ENCODE peak calls at places on chromosomes 16 and 17, in six cellular contexts. One of them, this sample, is unnamed.
A peak's percentile ranks its signal among the peaks of the same experiment; 100 is the strongest.

GRCh38 chr17:40087049-40087794 is 13.2 kb downstream of the NR1D1 start:
- DNase-seq in hypothalamus: no peak
- DNase-seq in neural progenitor cell: no peak
- DNase-seq in uterus: no peak
- DNase-seq in T-helper 1 cell: no peak
- DNase-seq in epithelial cell of esophagus: no peak
- DNase-seq in this sample: no peak

GRCh38 chr16:82598766-82599165 is 28.0 kb upstream of the CDH13 start:
- DNase-seq in hypothalamus: no peak
- DNase-seq in neural progenitor cell: peak; percentile 26
- DNase-seq in uterus: no peak
- DNase-seq in T-helper 1 cell: no peak
- DNase-seq in epithelial cell of esophagus: no peak
- DNase-seq in this sample: no peak

GRCh38 chr17:47653442-47653841 is 3.7 kb downstream of the KPNB1 start:
- DNase-seq in hypothalamus: no peak
- DNase-seq in neural progenitor cell: no peak
- DNase-seq in uterus: no peak
- DNase-seq in T-helper 1 cell: no peak
- DNase-seq in epithelial cell of esophagus: no peak
- DNase-seq in this sample: no peak

GRCh38 chr16:88773812-88774291 is 11.2 kb downstream of the PIEZO1 start:
- DNase-seq in hypothalamus: no peak
- DNase-seq in neural progenitor cell: peak; percentile 68
- DNase-seq in uterus: no peak
- DNase-seq in T-helper 1 cell: no peak
- DNase-seq in epithelial cell of esophagus: no peak
- DNase-seq in this sample: no peak

GRCh38 chr17:62619413-62620155 is 7.9 kb upstream of the MRC2 start:
- DNase-seq in hypothalamus: no peak
- DNase-seq in neural progenitor cell: no peak
- DNase-seq in uterus: no peak
- DNase-seq in T-helper 1 cell: no peak
- DNase-seq in epithelial cell of esophagus: no peak
- DNase-seq in this sample: no peak

GRCh38 chr16:2848933-2849332 is 9.0 kb downstream of the PRSS22 start:
- DNase-seq in hypothalamus: no peak
- DNase-seq in neural progenitor cell: no peak
- DNase-seq in uterus: no peak
- DNase-seq in T-helper 1 cell: no peak
- DNase-seq in epithelial cell of esophagus: no peak
- DNase-seq in this sample: no peak

GRCh38 chr17:71724339-71724738 is 396.5 kb upstream of the SOX9 start:
- DNase-seq in hypothalamus: no peak
- DNase-seq in neural progenitor cell: no peak
- DNase-seq in uterus: no peak
- DNase-seq in T-helper 1 cell: no peak
- DNase-seq in epithelial cell of esophagus: peak; percentile 56
- DNase-seq in this sample: no peak

GRCh38 chr17:4542726-4543191 is 12.4 kb downstream of the MYBBP1A start:
- DNase-seq in hypothalamus: no peak
- DNase-seq in neural progenitor cell: no peak
- DNase-seq in uterus: no peak
- DNase-seq in T-helper 1 cell: no peak
- DNase-seq in epithelial cell of esophagus: no peak
- DNase-seq in this sample: no peak

GRCh38 chr17:76547183-76547641 is 7.4 kb downstream of the PRCD start:
- DNase-seq in hypothalamus: peak; percentile 40
- DNase-seq in neural progenitor cell: peak; percentile 86
- DNase-seq in uterus: peak; percentile 57
- DNase-seq in T-helper 1 cell: peak; percentile 43
- DNase-seq in epithelial cell of esophagus: peak; percentile 65
- DNase-seq in this sample: peak; percentile 68

GRCh38 chr17:7984904-7985303 is 17.5 kb upstream of the GUCY2D start:
- DNase-seq in hypothalamus: no peak
- DNase-seq in neural progenitor cell: no peak
- DNase-seq in uterus: no peak
- DNase-seq in T-helper 1 cell: no peak
- DNase-seq in epithelial cell of esophagus: no peak
- DNase-seq in this sample: no peak

GRCh38 chr16:88977028-88977844 is at the start of gene CBFA2T3:
- DNase-seq in hypothalamus: peak; percentile 46
- DNase-seq in neural progenitor cell: no peak
- DNase-seq in uterus: peak; percentile 34
- DNase-seq in T-helper 1 cell: no peak
- DNase-seq in epithelial cell of esophagus: no peak
- DNase-seq in this sample: no peak

GRCh38 chr16:52114414-52114813 is 432.5 kb downstream of the TOX3 start:
- DNase-seq in hypothalamus: no peak
- DNase-seq in neural progenitor cell: no peak
- DNase-seq in uterus: no peak
- DNase-seq in T-helper 1 cell: no peak
- DNase-seq in epithelial cell of esophagus: peak; percentile 62
- DNase-seq in this sample: no peak

GRCh38 chr16:13186813-13187212 is 285.4 kb downstream of the SHISA9 start:
- DNase-seq in hypothalamus: no peak
- DNase-seq in neural progenitor cell: peak; percentile 49
- DNase-seq in uterus: no peak
- DNase-seq in T-helper 1 cell: no peak
- DNase-seq in epithelial cell of esophagus: peak; percentile 14
- DNase-seq in this sample: no peak

GRCh38 chr17:81207610-81208581 is 14.9 kb downstream of the CEP131 start:
- DNase-seq in hypothalamus: no peak
- DNase-seq in neural progenitor cell: no peak
- DNase-seq in uterus: no peak
- DNase-seq in T-helper 1 cell: no peak
- DNase-seq in epithelial cell of esophagus: no peak
- DNase-seq in this sample: no peak

GRCh38 chr17:8794636-8795035 is 4.5 kb downstream of the MFSD6L start:
- DNase-seq in hypothalamus: no peak
- DNase-seq in neural progenitor cell: no peak
- DNase-seq in uterus: no peak
- DNase-seq in T-helper 1 cell: no peak
- DNase-seq in epithelial cell of esophagus: no peak
- DNase-seq in this sample: no peak

GRCh38 chr16:30068750-30069574 is 3.4 kb downstream of the ALDOA start:
- DNase-seq in hypothalamus: no peak
- DNase-seq in neural progenitor cell: peak; percentile 39
- DNase-seq in uterus: no peak
- DNase-seq in T-helper 1 cell: peak; percentile 58
- DNase-seq in epithelial cell of esophagus: peak; percentile 62
- DNase-seq in this sample: peak; percentile 61

GRCh38 chr17:10114931-10115535 is 83.4 kb downstream of the GAS7 start:
- DNase-seq in hypothalamus: peak; percentile 50
- DNase-seq in neural progenitor cell: no peak
- DNase-seq in uterus: peak; percentile 97
- DNase-seq in T-helper 1 cell: peak; percentile 76
- DNase-seq in epithelial cell of esophagus: peak; percentile 14
- DNase-seq in this sample: peak; percentile 79

GRCh38 chr16:66516172-66516807 is 33.6 kb downstream of the TK2 start:
- DNase-seq in hypothalamus: no peak
- DNase-seq in neural progenitor cell: no peak
- DNase-seq in uterus: no peak
- DNase-seq in T-helper 1 cell: peak; percentile 60
- DNase-seq in epithelial cell of esophagus: no peak
- DNase-seq in this sample: no peak

GRCh38 chr17:72600934-72601333 is 480.1 kb downstream of the SOX9 start:
- DNase-seq in hypothalamus: no peak
- DNase-seq in neural progenitor cell: no peak
- DNase-seq in uterus: no peak
- DNase-seq in T-helper 1 cell: no peak
- DNase-seq in epithelial cell of esophagus: peak; percentile 19
- DNase-seq in this sample: no peak

GRCh38 chr16:4389051-4389955 is 17.7 kb downstream of the VASN start:
- DNase-seq in hypothalamus: no peak
- DNase-seq in neural progenitor cell: no peak
- DNase-seq in uterus: no peak
- DNase-seq in T-helper 1 cell: no peak
- DNase-seq in epithelial cell of esophagus: no peak
- DNase-seq in this sample: no peak

GRCh38 chr17:34624767-34625389 is 45.5 kb downstream of the TMEM132E start:
- DNase-seq in hypothalamus: no peak
- DNase-seq in neural progenitor cell: peak; percentile 68
- DNase-seq in uterus: no peak
- DNase-seq in T-helper 1 cell: no peak
- DNase-seq in epithelial cell of esophagus: no peak
- DNase-seq in this sample: no peak

GRCh38 chr17:56930739-56931337 is 17.0 kb upstream of the TRIM25 start:
- DNase-seq in hypothalamus: no peak
- DNase-seq in neural progenitor cell: no peak
- DNase-seq in uterus: no peak
- DNase-seq in T-helper 1 cell: no peak
- DNase-seq in epithelial cell of esophagus: no peak
- DNase-seq in this sample: no peak

GRCh38 chr16:8904018-8904430 is 21.9 kb downstream of the LITAFD start:
- DNase-seq in hypothalamus: no peak
- DNase-seq in neural progenitor cell: no peak
- DNase-seq in uterus: no peak
- DNase-seq in T-helper 1 cell: no peak
- DNase-seq in epithelial cell of esophagus: no peak
- DNase-seq in this sample: no peak

GRCh38 chr16:11156401-11156800 is 99.6 kb downstream of the SOCS1 start:
- DNase-seq in hypothalamus: no peak
- DNase-seq in neural progenitor cell: no peak
- DNase-seq in uterus: no peak
- DNase-seq in T-helper 1 cell: no peak
- DNase-seq in epithelial cell of esophagus: no peak
- DNase-seq in this sample: no peak